ENCODE peak calls at places on chromosomes 7 and 10, in seven cellular contexts. F, Y, S, K, U, L and H are unnamed samples.
A peak's percentile ranks its signal among the peaks of the same experiment; 100 is the strongest.

GRCh38 chr7:151382079-151382885 is 27.6 kb downstream of the WDR86 start:
- DNase-seq in S (no peak), F (no peak), L (no peak), U (no peak), K (peak; percentile 81), Y (peak; percentile 2), H (peak; percentile 47)

GRCh38 chr10:77513783-77514331 is 123.8 kb downstream of the KCNMA1 start:
- DNase-seq in S (no peak), K (no peak), U (peak; percentile 73), Y (no peak), L (peak; percentile 32), F (peak; percentile 55), H (no peak)

GRCh38 chr7:104931181-104931781 is 82.7 kb upstream of the KMT2E start:
- DNase-seq in Y (no peak), K (peak; percentile 90), L (peak; percentile 68), S (no peak), U (no peak), F (no peak), H (no peak)

GRCh38 chr7:32892521-32893224 is 1.1 kb upstream of the KBTBD2 start:
- DNase-seq in Y (peak; percentile 48), L (peak; percentile 54), K (peak; percentile 80), S (peak; percentile 55), F (peak; percentile 36), U (peak; percentile 31), H (peak; percentile 27)

GRCh38 chr7:134632937-134633540 is 13.6 kb upstream of the BPGM start:
- DNase-seq in U (no peak), L (no peak), S (peak; percentile 31), F (no peak), Y (peak; percentile 14), K (peak; percentile 29), H (peak; percentile 17)

GRCh38 chr7:112938895-112939588 is 147.6 kb downstream of the GPR85 start:
- DNase-seq in K (peak; percentile 44), U (peak; percentile 19), F (no peak), Y (peak; percentile 35), S (peak; percentile 50), L (peak; percentile 42), H (peak; percentile 31)

GRCh38 chr10:86341361-86341811 is 25.2 kb downstream of the GRID1 start:
- DNase-seq in K (no peak), Y (no peak), L (no peak), U (no peak), F (no peak), S (no peak), H (no peak)

GRCh38 chr7:123439186-123439585 is 95.2 kb downstream of the IQUB start:
- DNase-seq in U (no peak), S (no peak), K (no peak), L (no peak), Y (no peak), F (no peak), H (no peak)

GRCh38 chr7:1331576-1332467 is 99.2 kb downstream of the UNCX start:
- DNase-seq in K (no peak), S (no peak), L (no peak), F (no peak), U (no peak), Y (no peak), H (no peak)

GRCh38 chr7:148501707-148502139 is 88.8 kb upstream of the C7orf33 start:
- DNase-seq in K (no peak), S (peak; percentile 92), F (peak; percentile 21), L (peak; percentile 44), U (no peak), Y (peak; percentile 35), H (no peak)

GRCh38 chr7:133705596-133705995 is 421.5 kb upstream of the LRGUK start:
- DNase-seq in K (no peak), F (no peak), S (no peak), L (no peak), U (no peak), Y (no peak), H (no peak)